ENCODE peak calls at places on chromosomes 1 and 21, in seven cellular contexts. N is upper lobe of right lung; E is right cardiac atrium; I is activated naive CD4-positive, alpha-beta T cell treated with anti-CD3 and anti-CD28 coated beads, Interleukin-2, amount 10 ng/mL, durations not matched to agents 7 days and 5 days; K is NK-92 treated with Interleukin-12 subunit alpha and Interleukin-12 subunit beta, amount 100 ng/mL, for 24 hours; T is GF-D8; V is activated CD4-positive, alpha-beta T cell treated with anti-CD3 and anti-CD28 coated beads, Interleukin-2, amount 50 U/mL, for 48 hours. U is an unnamed sample.
A peak's percentile ranks its signal among the peaks of the same experiment; 100 is the strongest.

GRCh38 chr21:41932576-41933258 is 21.1 kb downstream of the C2CD2 start:
- DNase-seq in N (no peak), E (peak; percentile 82), I (no peak), K (no peak), T (peak; percentile 80), V (no peak), U (peak; percentile 56)

GRCh38 chr1:169090308-169090899 is 16.1 kb upstream of the ATP1B1 start:
- DNase-seq in N (no peak), E (no peak), I (no peak), K (no peak), T (no peak), V (no peak), U (no peak)

GRCh38 chr1:202282017-202282335 is 59.8 kb downstream of the UBE2T start:
- DNase-seq in N (no peak), E (no peak), I (peak; percentile 8), K (no peak), T (no peak), V (no peak), U (peak; percentile 45)

GRCh38 chr1:172154571-172154970 is 265.9 kb upstream of the C1orf105 start:
- DNase-seq in N (no peak), E (no peak), I (no peak), K (no peak), T (no peak), V (no peak), U (peak; percentile 63)

GRCh38 chr1:203338335-203339036 is 12.4 kb downstream of the FMOD start:
- DNase-seq in N (no peak), E (peak; percentile 71), I (peak; percentile 76), K (peak; percentile 27), T (peak; percentile 3), V (peak; percentile 62), U (peak; percentile 73)

GRCh38 chr21:41715649-41716321 is 51.1 kb downstream of the RIPK4 start:
- DNase-seq in N (peak; percentile 32), E (no peak), I (no peak), K (no peak), T (no peak), V (no peak), U (peak; percentile 69)

GRCh38 chr1:24117722-24118409 is 5.9 kb upstream of the MYOM3 start:
- DNase-seq in N (peak; percentile 51), E (no peak), I (no peak), K (no peak), T (no peak), V (no peak), U (peak; percentile 55)

GRCh38 chr1:211323156-211324063 is 3.2 kb upstream of the TRAF5 start:
- DNase-seq in N (no peak), E (peak; percentile 57), I (peak; percentile 80), K (peak; percentile 42), T (no peak), V (peak; percentile 62), U (peak; percentile 88)

GRCh38 chr1:147892216-147892615 is 10.4 kb upstream of the GJA8 start:
- DNase-seq in N (no peak), E (peak; percentile 47), I (peak; percentile 28), K (no peak), T (no peak), V (no peak), U (peak; percentile 27)